ENCODE peak calls at places on chromosomes 12 and 14, in eight cellular contexts. J, P, G, U, H, L, E and C are unnamed samples.

GRCh38 chr12:27052742-27053141 is 29.6 kb downstream of the C12orf71 start:
- DNase-seq in J (no peak), P (no peak), G (no peak), U (no peak), H (no peak), L (no peak), E (no peak), C (no peak)

GRCh38 chr14:30966415-30967363 is 58.8 kb upstream of the AP4S1 start:
- DNase-seq in J (no peak), P (no peak), G (peak; percentile 16), U (no peak), H (no peak), L (peak; percentile 80), E (no peak), C (no peak)

GRCh38 chr12:88985631-88986030 is 366.7 kb downstream of the DUSP6 start:
- DNase-seq in J (no peak), P (no peak), G (no peak), U (no peak), H (no peak), L (no peak), E (no peak), C (no peak)

GRCh38 chr12:58453306-58453705 is 467.0 kb downstream of the LRIG3 start:
- DNase-seq in J (no peak), P (no peak), G (no peak), U (no peak), H (no peak), L (no peak), E (no peak), C (no peak)

GRCh38 chr12:19074700-19075099 is 54.8 kb upstream of the PLEKHA5 start:
- DNase-seq in J (no peak), P (no peak), G (peak; percentile 90), U (no peak), H (no peak), L (no peak), E (no peak), C (no peak)

GRCh38 chr12:13587721-13588389 is 391.3 kb downstream of the EMP1 start:
- DNase-seq in J (no peak), P (no peak), G (no peak), U (no peak), H (no peak), L (no peak), E (no peak), C (no peak)

GRCh38 chr12:50062733-50063452 is 5.5 kb downstream of the ASIC1 start:
- DNase-seq in J (no peak), P (no peak), G (no peak), U (no peak), H (no peak), L (no peak), E (no peak), C (no peak)

GRCh38 chr12:45263587-45263986 is 47.7 kb downstream of the ANO6 start:
- DNase-seq in J (no peak), P (no peak), G (no peak), U (no peak), H (no peak), L (no peak), E (no peak), C (no peak)

GRCh38 chr14:94681300-94682060 is 69.3 kb downstream of the SERPINA3 start:
- DNase-seq in J (peak; percentile 40), P (no peak), G (peak; percentile 13), U (peak; percentile 26), H (peak; percentile 24), L (peak; percentile 49), E (no peak), C (peak; percentile 46)

GRCh38 chr14:67428501-67429031 is 16.6 kb upstream of the PLEK2 start:
- DNase-seq in J (no peak), P (peak; percentile 24), G (peak; percentile 33), U (no peak), H (no peak), L (no peak), E (no peak), C (peak; percentile 66)

GRCh38 chr12:43316506-43316905 is 235.5 kb downstream of the ADAMTS20 start:
- DNase-seq in J (no peak), P (no peak), G (peak; percentile 39), U (no peak), H (no peak), L (no peak), E (no peak), C (no peak)

GRCh38 chr12:94145231-94145979 is 3.0 kb upstream of the PLXNC1 start:
- DNase-seq in J (no peak), P (peak; percentile 28), G (peak; percentile 60), U (no peak), H (no peak), L (no peak), E (no peak), C (peak; percentile 21)

GRCh38 chr12:132807295-132808222 is 21.1 kb downstream of the GOLGA3 start:
- DNase-seq in J (no peak), P (no peak), G (no peak), U (no peak), H (no peak), L (no peak), E (no peak), C (no peak)

GRCh38 chr12:124381454-124382207 is 86.7 kb downstream of the RFLNA start:
- DNase-seq in J (peak; percentile 92), P (no peak), G (peak; percentile 93), U (no peak), H (peak; percentile 90), L (no peak), E (no peak), C (peak; percentile 28)

GRCh38 chr12:25388216-25388615 is 137.5 kb upstream of the KRAS start:
- DNase-seq in J (no peak), P (peak; percentile 20), G (no peak), U (no peak), H (peak; percentile 43), L (no peak), E (no peak), C (no peak)

GRCh38 chr12:64124511-64125197 is 97.4 kb downstream of the KICS2 start:
- DNase-seq in J (no peak), P (no peak), G (peak; percentile 48), U (no peak), H (no peak), L (no peak), E (no peak), C (no peak)

GRCh38 chr12:95198914-95199313 is 18.4 kb downstream of the FGD6 start:
- DNase-seq in J (no peak), P (no peak), G (no peak), U (no peak), H (no peak), L (no peak), E (no peak), C (peak; percentile 65)

GRCh38 chr14:77018785-77019184 is 9.7 kb downstream of the IRF2BPL start:
- DNase-seq in J (no peak), P (no peak), G (no peak), U (no peak), H (no peak), L (no peak), E (no peak), C (no peak)

GRCh38 chr12:130514149-130514551 is 176.5 kb downstream of the PIWIL1 start:
- DNase-seq in J (no peak), P (no peak), G (no peak), U (no peak), H (no peak), L (no peak), E (no peak), C (no peak)

DNA sequence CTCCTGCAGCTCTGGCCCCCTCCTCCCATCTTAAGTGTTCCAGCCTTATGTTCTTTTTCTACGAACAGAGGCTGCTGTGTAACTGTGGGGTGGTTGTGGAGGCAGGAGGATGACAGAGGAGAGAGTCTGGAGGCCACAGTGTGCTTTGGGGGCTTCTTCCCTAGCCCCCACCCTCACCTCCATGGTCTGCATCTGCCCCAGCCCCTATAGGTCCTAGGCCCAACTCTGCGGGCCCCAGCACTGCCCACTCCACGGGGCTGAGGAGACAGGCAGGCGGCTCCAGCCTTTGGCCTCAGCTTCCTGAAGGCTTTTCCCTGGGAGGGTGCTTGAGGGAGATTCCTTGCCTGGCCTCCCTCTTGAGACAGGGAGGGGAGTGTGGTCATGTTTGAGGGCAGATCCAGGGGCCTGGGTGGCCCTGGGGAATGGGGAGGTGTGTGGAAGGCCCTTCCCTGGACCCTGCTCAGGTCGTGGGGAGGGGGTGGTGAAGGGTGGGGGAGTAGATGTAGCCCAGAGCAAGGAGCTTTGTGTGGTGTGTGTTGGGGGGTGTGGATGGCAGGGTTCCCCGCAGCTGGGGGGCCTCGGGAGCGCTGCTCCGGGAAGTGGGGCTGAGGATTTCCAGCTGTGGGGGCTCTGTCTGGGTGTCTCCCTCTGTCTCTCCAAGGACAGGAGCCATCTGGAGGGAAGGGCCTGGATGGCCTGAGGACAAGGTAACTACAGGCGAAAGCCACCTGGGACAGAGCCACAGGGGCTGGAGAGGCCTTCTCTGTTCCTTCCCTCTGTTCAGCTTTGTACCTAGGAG is 1.1 kb downstream of the SMIM41 start:
- DNase-seq in J (no peak), P (no peak), G (peak; percentile 31), U (no peak), H (no peak), L (no peak), E (no peak), C (no peak)
- H3K4me3 ChIP-seq in J (peak overlapping the region; percentile 20), P (no peak overlapping the region), G (peak overlapping the region; percentile 32), U (no peak overlapping the region), H (peak overlapping the region; percentile 15), L (no peak overlapping the region), E (no peak overlapping the region), C (no peak overlapping the region)

DNA sequence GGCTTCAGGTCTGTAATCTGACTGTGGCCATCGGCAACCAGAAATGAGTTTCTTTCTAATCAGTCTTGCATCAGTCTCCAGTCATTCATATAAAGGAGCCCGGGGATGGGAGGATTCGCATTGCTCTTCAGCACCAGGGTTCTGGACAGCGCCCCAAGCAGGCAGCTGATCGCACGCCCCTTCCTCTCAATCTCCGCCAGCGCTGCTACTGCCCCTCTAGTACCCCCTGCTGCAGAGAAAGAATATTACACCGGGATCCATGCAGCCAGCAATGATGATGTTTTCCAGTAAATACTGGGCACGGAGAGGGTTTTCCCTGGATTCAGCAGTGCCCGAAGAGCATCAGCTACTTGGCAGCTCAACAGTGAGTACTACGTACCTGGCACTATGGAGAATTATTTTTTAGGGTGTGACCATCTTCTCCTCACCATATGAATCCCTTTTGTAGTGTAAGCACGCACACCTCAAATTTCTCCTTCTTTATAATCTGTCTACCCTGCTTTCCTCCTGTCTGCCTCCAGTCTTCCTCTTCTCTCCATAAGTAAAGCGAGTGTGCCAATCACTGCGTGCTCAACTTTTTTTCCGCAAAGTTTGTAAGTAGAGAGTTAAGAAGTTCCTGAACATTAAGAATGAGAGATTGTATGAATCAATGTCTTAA is at the start of gene TPH2:
- DNase-seq in J (peak; percentile 60), P (peak; percentile 53), G (peak; percentile 69), U (peak; percentile 84), H (peak; percentile 18), L (no peak), E (peak; percentile 23), C (peak; percentile 35)
- TF ChIP-seq CTCF in J (peak; percentile 38), P (peak; percentile 83), G (peak; percentile 88), U (peak; percentile 83), H (peak; percentile 13), L (peak; percentile 53), E (no peak), C (peak; percentile 51)

DNA sequence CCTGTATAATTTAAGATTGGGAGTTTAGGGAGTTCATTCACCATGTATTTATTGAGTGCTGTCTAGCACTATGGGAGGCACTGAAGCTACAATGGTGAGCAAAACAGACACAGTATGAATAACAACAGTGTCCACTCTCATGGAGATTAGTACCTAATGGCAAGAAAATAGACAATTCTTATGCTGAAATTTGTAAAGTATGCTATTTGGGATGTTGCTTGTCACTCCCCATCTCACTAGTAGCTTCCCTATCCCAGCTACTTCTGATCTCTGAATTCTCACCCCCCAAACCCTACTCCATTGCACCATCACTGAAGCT is 4.0 kb downstream of the GDF11 start:
- DNase-seq in J (no peak), P (no peak), G (no peak), U (no peak), H (no peak), L (no peak), E (no peak), C (no peak)
- H3K4me3 ChIP-seq in J (no peak overlapping the region), P (no peak overlapping the region), G (no peak overlapping the region), U (no peak overlapping the region), H (no peak overlapping the region), L (no peak overlapping the region), E (no peak overlapping the region), C (no peak overlapping the region)

GRCh38 chr12:121383601-121384019 is 16.3 kb upstream of the RNF34 start:
- DNase-seq in J (no peak), P (no peak), G (no peak), U (no peak), H (no peak), L (no peak), E (no peak), C (no peak)
- TF ChIP-seq CTCF in J (no peak), P (no peak), G (no peak), U (peak; percentile 33), H (no peak), L (peak; percentile 16), E (no peak), C (no peak)